ENCODE peak calls at places on chromosomes 1 and 21, in seven cellular contexts. One of them, this sample, is unnamed.

GRCh38 chr1:38451541-38451993 is 405.0 kb upstream of the POU3F1 start:
- DNase-seq in fibroblast of mammary gland: no peak
- DNase-seq in fibroblast of pulmonary artery: peak
- DNase-seq in uterus: no peak
- DNase-seq in dorsolateral prefrontal cortex: no peak
- DNase-seq in activated CD8-positive, alpha-beta T cell treated with anti-CD3 and anti-CD28 coated beads for 36 hours: no peak
- DNase-seq in ovary: no peak
- DNase-seq in this sample: no peak

GRCh38 chr1:54850737-54851136 is 36.3 kb downstream of the DHCR24 start:
- DNase-seq in fibroblast of mammary gland: peak
- DNase-seq in fibroblast of pulmonary artery: peak
- DNase-seq in uterus: no peak
- DNase-seq in dorsolateral prefrontal cortex: no peak
- DNase-seq in activated CD8-positive, alpha-beta T cell treated with anti-CD3 and anti-CD28 coated beads for 36 hours: no peak
- DNase-seq in ovary: no peak
- DNase-seq in this sample: no peak

GRCh38 chr1:112558634-112559033 is 49.9 kb downstream of the WNT2B start:
- DNase-seq in fibroblast of mammary gland: no peak
- DNase-seq in fibroblast of pulmonary artery: no peak
- DNase-seq in uterus: no peak
- DNase-seq in dorsolateral prefrontal cortex: no peak
- DNase-seq in activated CD8-positive, alpha-beta T cell treated with anti-CD3 and anti-CD28 coated beads for 36 hours: no peak
- DNase-seq in ovary: no peak
- DNase-seq in this sample: no peak

GRCh38 chr1:42963378-42964005 is 4.8 kb upstream of the SLC2A1 start:
- DNase-seq in fibroblast of mammary gland: peak
- DNase-seq in fibroblast of pulmonary artery: peak
- DNase-seq in uterus: no peak
- DNase-seq in dorsolateral prefrontal cortex: no peak
- DNase-seq in activated CD8-positive, alpha-beta T cell treated with anti-CD3 and anti-CD28 coated beads for 36 hours: peak
- DNase-seq in ovary: no peak
- DNase-seq in this sample: no peak

GRCh38 chr21:45236481-45236880 is 51.2 kb downstream of the POFUT2 start:
- DNase-seq in fibroblast of mammary gland: no peak
- DNase-seq in fibroblast of pulmonary artery: no peak
- DNase-seq in uterus: no peak
- DNase-seq in dorsolateral prefrontal cortex: no peak
- DNase-seq in activated CD8-positive, alpha-beta T cell treated with anti-CD3 and anti-CD28 coated beads for 36 hours: no peak
- DNase-seq in ovary: no peak
- DNase-seq in this sample: no peak

GRCh38 chr1:107785506-107786213 is 179.3 kb downstream of the VAV3 start:
- DNase-seq in fibroblast of mammary gland: no peak
- DNase-seq in fibroblast of pulmonary artery: no peak
- DNase-seq in uterus: no peak
- DNase-seq in dorsolateral prefrontal cortex: no peak
- DNase-seq in activated CD8-positive, alpha-beta T cell treated with anti-CD3 and anti-CD28 coated beads for 36 hours: no peak
- DNase-seq in ovary: no peak
- DNase-seq in this sample: no peak

GRCh38 chr1:210568631-210569030 is 239.9 kb downstream of the HHAT start:
- DNase-seq in fibroblast of mammary gland: no peak
- DNase-seq in fibroblast of pulmonary artery: no peak
- DNase-seq in uterus: no peak
- DNase-seq in dorsolateral prefrontal cortex: no peak
- DNase-seq in activated CD8-positive, alpha-beta T cell treated with anti-CD3 and anti-CD28 coated beads for 36 hours: no peak
- DNase-seq in ovary: no peak
- DNase-seq in this sample: no peak

GRCh38 chr1:228344631-228345072 is 62.0 kb downstream of the TRIM11 start:
- DNase-seq in fibroblast of mammary gland: no peak
- DNase-seq in fibroblast of pulmonary artery: no peak
- DNase-seq in uterus: no peak
- DNase-seq in dorsolateral prefrontal cortex: no peak
- DNase-seq in activated CD8-positive, alpha-beta T cell treated with anti-CD3 and anti-CD28 coated beads for 36 hours: no peak
- DNase-seq in ovary: no peak
- DNase-seq in this sample: no peak

GRCh38 chr1:230441183-230441582 is 15.1 kb upstream of the PGBD5 start:
- DNase-seq in fibroblast of mammary gland: no peak
- DNase-seq in fibroblast of pulmonary artery: no peak
- DNase-seq in uterus: no peak
- DNase-seq in dorsolateral prefrontal cortex: no peak
- DNase-seq in activated CD8-positive, alpha-beta T cell treated with anti-CD3 and anti-CD28 coated beads for 36 hours: no peak
- DNase-seq in ovary: no peak
- DNase-seq in this sample: no peak

GRCh38 chr1:214445201-214445600 is 106.2 kb downstream of the PTPN14 start:
- DNase-seq in fibroblast of mammary gland: peak
- DNase-seq in fibroblast of pulmonary artery: no peak
- DNase-seq in uterus: no peak
- DNase-seq in dorsolateral prefrontal cortex: no peak
- DNase-seq in activated CD8-positive, alpha-beta T cell treated with anti-CD3 and anti-CD28 coated beads for 36 hours: no peak
- DNase-seq in ovary: no peak
- DNase-seq in this sample: no peak

GRCh38 chr1:60906039-60906438 is 176.3 kb upstream of the NFIA start:
- DNase-seq in fibroblast of mammary gland: no peak
- DNase-seq in fibroblast of pulmonary artery: no peak
- DNase-seq in uterus: no peak
- DNase-seq in dorsolateral prefrontal cortex: no peak
- DNase-seq in activated CD8-positive, alpha-beta T cell treated with anti-CD3 and anti-CD28 coated beads for 36 hours: no peak
- DNase-seq in ovary: no peak
- DNase-seq in this sample: no peak

GRCh38 chr21:43644609-43645008 is 14.7 kb downstream of the HSF2BP start:
- DNase-seq in fibroblast of mammary gland: peak
- DNase-seq in fibroblast of pulmonary artery: peak
- DNase-seq in uterus: no peak
- DNase-seq in dorsolateral prefrontal cortex: no peak
- DNase-seq in activated CD8-positive, alpha-beta T cell treated with anti-CD3 and anti-CD28 coated beads for 36 hours: no peak
- DNase-seq in ovary: no peak
- DNase-seq in this sample: no peak

GRCh38 chr1:91736146-91736998 is 149.6 kb downstream of the TGFBR3 start:
- DNase-seq in fibroblast of mammary gland: peak
- DNase-seq in fibroblast of pulmonary artery: no peak
- DNase-seq in uterus: no peak
- DNase-seq in dorsolateral prefrontal cortex: no peak
- DNase-seq in activated CD8-positive, alpha-beta T cell treated with anti-CD3 and anti-CD28 coated beads for 36 hours: no peak
- DNase-seq in ovary: no peak
- DNase-seq in this sample: no peak

GRCh38 chr1:32702599-32703478 is at the start of gene SYNC:
- DNase-seq in fibroblast of mammary gland: peak
- DNase-seq in fibroblast of pulmonary artery: peak
- DNase-seq in uterus: peak
- DNase-seq in dorsolateral prefrontal cortex: no peak
- DNase-seq in activated CD8-positive, alpha-beta T cell treated with anti-CD3 and anti-CD28 coated beads for 36 hours: peak
- DNase-seq in ovary: peak
- DNase-seq in this sample: no peak

GRCh38 chr1:173601588-173601987 is 1.3 kb downstream of the SLC9C2 start:
- DNase-seq in fibroblast of mammary gland: no peak
- DNase-seq in fibroblast of pulmonary artery: no peak
- DNase-seq in uterus: no peak
- DNase-seq in dorsolateral prefrontal cortex: no peak
- DNase-seq in activated CD8-positive, alpha-beta T cell treated with anti-CD3 and anti-CD28 coated beads for 36 hours: no peak
- DNase-seq in ovary: no peak
- DNase-seq in this sample: no peak

GRCh38 chr1:117179471-117179870 is 31.3 kb downstream of the VTCN1 start:
- DNase-seq in fibroblast of mammary gland: no peak
- DNase-seq in fibroblast of pulmonary artery: no peak
- DNase-seq in uterus: no peak
- DNase-seq in dorsolateral prefrontal cortex: no peak
- DNase-seq in activated CD8-positive, alpha-beta T cell treated with anti-CD3 and anti-CD28 coated beads for 36 hours: no peak
- DNase-seq in ovary: no peak
- DNase-seq in this sample: no peak

GRCh38 chr1:160639652-160640051 is 7.2 kb downstream of the SLAMF1 start:
- DNase-seq in fibroblast of mammary gland: no peak
- DNase-seq in fibroblast of pulmonary artery: peak
- DNase-seq in uterus: no peak
- DNase-seq in dorsolateral prefrontal cortex: no peak
- DNase-seq in activated CD8-positive, alpha-beta T cell treated with anti-CD3 and anti-CD28 coated beads for 36 hours: no peak
- DNase-seq in ovary: no peak
- DNase-seq in this sample: no peak

GRCh38 chr1:55071477-55071876 is 32.1 kb downstream of the PCSK9 start:
- DNase-seq in fibroblast of mammary gland: peak
- DNase-seq in fibroblast of pulmonary artery: peak
- DNase-seq in uterus: no peak
- DNase-seq in dorsolateral prefrontal cortex: peak
- DNase-seq in activated CD8-positive, alpha-beta T cell treated with anti-CD3 and anti-CD28 coated beads for 36 hours: peak
- DNase-seq in ovary: no peak
- DNase-seq in this sample: no peak

GRCh38 chr1:205325334-205325884 is 3.9 kb upstream of the NUAK2 start:
- DNase-seq in fibroblast of mammary gland: peak
- DNase-seq in fibroblast of pulmonary artery: peak
- DNase-seq in uterus: peak
- DNase-seq in dorsolateral prefrontal cortex: peak
- DNase-seq in activated CD8-positive, alpha-beta T cell treated with anti-CD3 and anti-CD28 coated beads for 36 hours: peak
- DNase-seq in ovary: no peak
- DNase-seq in this sample: peak

GRCh38 chr1:231040019-231040799 is at the start of gene FAM89A:
- DNase-seq in fibroblast of mammary gland: no peak
- DNase-seq in fibroblast of pulmonary artery: peak
- DNase-seq in uterus: peak
- DNase-seq in dorsolateral prefrontal cortex: peak
- DNase-seq in activated CD8-positive, alpha-beta T cell treated with anti-CD3 and anti-CD28 coated beads for 36 hours: peak
- DNase-seq in ovary: peak
- DNase-seq in this sample: peak

GRCh38 chr1:48947761-48948537 is 171.3 kb upstream of the BEND5 start:
- DNase-seq in fibroblast of mammary gland: no peak
- DNase-seq in fibroblast of pulmonary artery: no peak
- DNase-seq in uterus: no peak
- DNase-seq in dorsolateral prefrontal cortex: peak
- DNase-seq in activated CD8-positive, alpha-beta T cell treated with anti-CD3 and anti-CD28 coated beads for 36 hours: no peak
- DNase-seq in ovary: no peak
- DNase-seq in this sample: no peak

DNA sequence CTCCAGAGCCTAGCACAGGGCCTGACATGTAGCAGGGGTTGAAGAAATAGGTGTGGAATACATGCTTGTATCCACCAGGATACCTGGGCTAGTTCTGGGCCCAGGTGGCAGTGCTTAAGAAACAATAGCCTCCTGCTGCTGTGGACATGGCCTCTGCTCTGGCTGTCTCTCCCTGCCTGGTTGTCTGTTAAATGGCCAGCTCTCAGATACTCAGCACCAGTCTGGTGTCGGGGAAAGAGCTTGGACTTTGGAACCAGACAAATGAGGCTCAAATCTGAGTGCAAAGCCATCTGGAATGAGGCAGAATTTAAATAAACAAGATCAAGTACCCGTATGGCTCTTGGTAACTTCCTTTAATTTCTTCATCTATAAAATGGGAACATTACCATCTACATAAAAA is 31.5 kb downstream of the SESN2 start:
- DNase-seq in fibroblast of mammary gland: no peak
- DNase-seq in fibroblast of pulmonary artery: no peak
- DNase-seq in uterus: no peak
- DNase-seq in dorsolateral prefrontal cortex: no peak
- DNase-seq in activated CD8-positive, alpha-beta T cell treated with anti-CD3 and anti-CD28 coated beads for 36 hours: no peak
- DNase-seq in ovary: no peak
- DNase-seq in this sample: no peak
- TF ChIP-seq CTCF in fibroblast of mammary gland: no peak
- TF ChIP-seq CTCF in fibroblast of pulmonary artery: no peak
- TF ChIP-seq CTCF in uterus: no peak
- TF ChIP-seq CTCF in dorsolateral prefrontal cortex: no peak
- TF ChIP-seq CTCF in activated CD8-positive, alpha-beta T cell treated with anti-CD3 and anti-CD28 coated beads for 36 hours: no peak
- TF ChIP-seq CTCF in ovary: no peak
- TF ChIP-seq CTCF in this sample: no peak

DNA sequence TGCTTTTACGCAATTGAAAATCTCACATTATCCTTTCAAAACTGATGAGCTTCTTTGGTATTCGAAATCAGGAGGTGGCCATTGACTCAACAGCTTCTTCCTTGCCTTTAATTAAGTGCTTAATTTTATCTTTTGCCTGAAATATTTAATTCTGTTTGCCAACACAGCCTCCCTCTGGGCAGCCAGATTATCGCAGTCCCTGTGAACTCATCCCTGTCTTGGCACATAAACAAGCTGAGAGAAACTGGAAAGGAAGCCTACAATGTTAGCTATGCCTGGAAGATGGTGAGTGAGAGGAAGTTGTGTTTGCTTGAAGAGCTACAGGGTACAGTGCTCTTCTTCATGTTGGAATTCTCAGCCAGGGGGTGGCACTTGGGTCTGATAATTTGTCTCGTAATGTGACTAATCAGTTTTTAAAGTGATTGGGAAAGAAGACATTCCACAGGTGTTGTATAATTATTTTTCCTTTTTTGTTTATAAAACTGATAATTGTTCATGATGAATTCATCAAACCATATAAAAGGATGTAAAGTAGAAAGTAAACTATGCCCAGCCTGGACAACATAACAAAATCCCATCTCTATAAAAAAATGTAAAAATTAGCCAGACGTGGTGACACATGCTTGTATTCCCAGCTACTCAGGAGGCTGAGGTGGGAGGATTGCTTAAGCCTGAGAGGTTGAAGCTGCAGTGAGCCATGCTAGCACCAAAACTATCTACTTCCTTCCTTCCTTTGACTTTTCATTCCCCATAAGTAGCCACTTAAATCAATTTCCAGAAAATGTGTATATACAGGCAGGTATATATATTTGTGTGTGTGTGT is 90.1 kb upstream of the RAVER2 start:
- DNase-seq in fibroblast of mammary gland: peak
- DNase-seq in fibroblast of pulmonary artery: peak
- DNase-seq in uterus: peak
- DNase-seq in dorsolateral prefrontal cortex: no peak
- DNase-seq in activated CD8-positive, alpha-beta T cell treated with anti-CD3 and anti-CD28 coated beads for 36 hours: no peak
- DNase-seq in ovary: no peak
- DNase-seq in this sample: no peak
- TF ChIP-seq CTCF in fibroblast of mammary gland: peak
- TF ChIP-seq CTCF in fibroblast of pulmonary artery: no peak
- TF ChIP-seq CTCF in uterus: peak
- TF ChIP-seq CTCF in dorsolateral prefrontal cortex: no peak
- TF ChIP-seq CTCF in activated CD8-positive, alpha-beta T cell treated with anti-CD3 and anti-CD28 coated beads for 36 hours: no peak
- TF ChIP-seq CTCF in ovary: no peak
- TF ChIP-seq CTCF in this sample: peak

GRCh38 chr1:220788146-220788545 is 1.4 kb downstream of the MTARC1 start:
- DNase-seq in fibroblast of mammary gland: peak
- DNase-seq in fibroblast of pulmonary artery: no peak
- DNase-seq in uterus: no peak
- DNase-seq in dorsolateral prefrontal cortex: no peak
- DNase-seq in activated CD8-positive, alpha-beta T cell treated with anti-CD3 and anti-CD28 coated beads for 36 hours: no peak
- DNase-seq in ovary: no peak
- DNase-seq in this sample: no peak

GRCh38 chr1:220787069-220787614 is 429 bp downstream of the MTARC1 start:
- DNase-seq in fibroblast of mammary gland: no peak
- DNase-seq in fibroblast of pulmonary artery: no peak
- DNase-seq in uterus: no peak
- DNase-seq in dorsolateral prefrontal cortex: peak
- DNase-seq in activated CD8-positive, alpha-beta T cell treated with anti-CD3 and anti-CD28 coated beads for 36 hours: no peak
- DNase-seq in ovary: peak
- DNase-seq in this sample: peak

GRCh38 chr1:220785166-220786056 is 1.3 kb upstream of the MTARC1 start:
- DNase-seq in fibroblast of mammary gland: no peak
- DNase-seq in fibroblast of pulmonary artery: no peak
- DNase-seq in uterus: no peak
- DNase-seq in dorsolateral prefrontal cortex: no peak
- DNase-seq in activated CD8-positive, alpha-beta T cell treated with anti-CD3 and anti-CD28 coated beads for 36 hours: no peak
- DNase-seq in ovary: no peak
- DNase-seq in this sample: no peak

GRCh38 chr1:220786057-220786336 is 716 bp upstream of the MTARC1 start:
- DNase-seq in fibroblast of mammary gland: no peak
- DNase-seq in fibroblast of pulmonary artery: no peak
- DNase-seq in uterus: no peak
- DNase-seq in dorsolateral prefrontal cortex: no peak
- DNase-seq in activated CD8-positive, alpha-beta T cell treated with anti-CD3 and anti-CD28 coated beads for 36 hours: no peak
- DNase-seq in ovary: no peak
- DNase-seq in this sample: no peak

GRCh38 chr1:220786337-220787068 is at the start of gene MTARC1:
- DNase-seq in fibroblast of mammary gland: peak
- DNase-seq in fibroblast of pulmonary artery: peak
- DNase-seq in uterus: peak
- DNase-seq in dorsolateral prefrontal cortex: peak
- DNase-seq in activated CD8-positive, alpha-beta T cell treated with anti-CD3 and anti-CD28 coated beads for 36 hours: no peak
- DNase-seq in ovary: peak
- DNase-seq in this sample: peak
- TF ChIP-seq CTCF in fibroblast of mammary gland: no peak
- TF ChIP-seq CTCF in fibroblast of pulmonary artery: no peak
- TF ChIP-seq CTCF in uterus: no peak
- TF ChIP-seq CTCF in dorsolateral prefrontal cortex: peak
- TF ChIP-seq CTCF in activated CD8-positive, alpha-beta T cell treated with anti-CD3 and anti-CD28 coated beads for 36 hours: no peak
- TF ChIP-seq CTCF in ovary: no peak
- TF ChIP-seq CTCF in this sample: no peak

GRCh38 chr21:15929536-15929935 is 199.8 kb downstream of the USP25 start:
- DNase-seq in fibroblast of mammary gland: no peak
- DNase-seq in fibroblast of pulmonary artery: no peak
- DNase-seq in uterus: no peak
- DNase-seq in dorsolateral prefrontal cortex: no peak
- DNase-seq in activated CD8-positive, alpha-beta T cell treated with anti-CD3 and anti-CD28 coated beads for 36 hours: no peak
- DNase-seq in ovary: no peak
- DNase-seq in this sample: no peak
- TF ChIP-seq CTCF in fibroblast of mammary gland: no peak
- TF ChIP-seq CTCF in fibroblast of pulmonary artery: no peak
- TF ChIP-seq CTCF in uterus: no peak
- TF ChIP-seq CTCF in dorsolateral prefrontal cortex: no peak
- TF ChIP-seq CTCF in activated CD8-positive, alpha-beta T cell treated with anti-CD3 and anti-CD28 coated beads for 36 hours: no peak
- TF ChIP-seq CTCF in ovary: no peak
- TF ChIP-seq CTCF in this sample: no peak

This sample was measured in D721Med.